ENCODE peak calls at places on chromosomes 11 and 22, in six cellular contexts. I is A549; A is HT1080; Q is stimulated activated CD4-positive, alpha-beta T cell treated with anti-CD3 and anti-CD28 coated beads, TNF-alpha, amount 100 ng/mL, for 1 hour; B is hepatocyte; X is NCI-H1105. P is an unnamed sample.

GRCh38 chr22:44680481-44680894 is 21.5 kb upstream of the PRR5 start:
- DNase-seq in I (no peak), A (no peak), Q (no peak), B (no peak), X (no peak), P (no peak)

GRCh38 chr11:110091995-110092576 is 1.1 kb upstream of the ZC3H12C start:
- DNase-seq in X (peak), Q (no peak), B (peak), A (no peak), I (no peak), P (no peak)

GRCh38 chr11:100902454-100903141 is 215.5 kb downstream of the ARHGAP42 start:
- DNase-seq in A (no peak), X (no peak), I (no peak), B (no peak), Q (no peak), P (no peak)

GRCh38 chr11:132058211-132058772 is 687.9 kb downstream of the NTM start:
- DNase-seq in I (no peak), A (peak), B (no peak), X (no peak), Q (no peak), P (no peak)

GRCh38 chr11:27282141-27282590 is 80.8 kb downstream of the CCDC34 start:
- DNase-seq in B (no peak), Q (no peak), I (peak), A (peak), X (no peak), P (no peak)

GRCh38 chr11:23138761-23139160 is 278.5 kb upstream of the CCDC179 start:
- DNase-seq in B (no peak), Q (no peak), I (no peak), X (no peak), A (no peak), P (no peak)

GRCh38 chr11:108498046-108498815 is at the start of gene POGLUT3:
- DNase-seq in X (peak), B (peak), Q (no peak), A (peak), I (peak), P (no peak)

GRCh38 chr11:29578806-29579205 is 438.0 kb downstream of the KCNA4 start:
- DNase-seq in B (no peak), Q (no peak), A (no peak), I (no peak), X (no peak), P (no peak)

GRCh38 chr11:8593455-8593854 is 573 bp downstream of the STK33 start:
- DNase-seq in A (no peak), I (no peak), B (no peak), Q (no peak), X (no peak), P (no peak)

GRCh38 chr22:42327462-42328129 is 57.1 kb upstream of the TCF20 start:
- DNase-seq in A (no peak), B (no peak), I (no peak), Q (no peak), X (no peak), P (no peak)

GRCh38 chr11:94553938-94554337 is 10.2 kb downstream of the FUT4 start:
- DNase-seq in B (peak), Q (no peak), A (peak), X (peak), I (no peak), P (no peak)

GRCh38 chr11:66851251-66851620 is 5.6 kb upstream of the LRFN4 start:
- DNase-seq in X (no peak), I (no peak), Q (no peak), B (no peak), A (no peak), P (no peak)

GRCh38 chr11:87122852-87123251 is 85.1 kb downstream of the TMEM135 start:
- DNase-seq in X (no peak), I (no peak), A (no peak), B (no peak), Q (no peak), P (no peak)

GRCh38 chr11:377174-377865 is 8.0 kb downstream of the B4GALNT4 start:
- DNase-seq in Q (no peak), X (no peak), B (no peak), I (no peak), A (no peak), P (no peak)

GRCh38 chr11:1952806-1953482 is 5.8 kb downstream of the MRPL23 start:
- DNase-seq in I (no peak), Q (no peak), B (no peak), X (no peak), A (no peak), P (no peak)

GRCh38 chr11:9660886-9661285 is 3.0 kb upstream of the SWAP70 start:
- DNase-seq in I (peak), B (no peak), Q (no peak), A (peak), X (no peak), P (no peak)

GRCh38 chr11:35632301-35632700 is 14.0 kb downstream of the FJX1 start:
- DNase-seq in X (no peak), B (no peak), I (peak), Q (no peak), A (peak), P (no peak)

GRCh38 chr22:22342697-22343602 is 98.4 kb downstream of the VPREB1 start:
- DNase-seq in X (peak), Q (peak), I (peak), A (peak), B (peak), P (peak)

P was measured in NCI-H187.